ENCODE peak calls at places on chromosomes 3 and 15, in five cellular contexts. J, B, V, G and O are unnamed samples.

GRCh38 chr3:155232605-155233004 is 60.9 kb downstream of the STRIT1 start:
- DNase-seq in V (peak), G (peak), J (peak), B (peak), O (peak)

GRCh38 chr3:28901029-28901428 is 379.8 kb upstream of the RBMS3 start:
- DNase-seq in V (no peak), B (no peak), J (no peak), G (peak), O (no peak)

GRCh38 chr3:65238652-65239051 is 550.9 kb upstream of the ADAMTS9 start:
- DNase-seq in J (no peak), V (no peak), B (no peak), G (no peak), O (no peak)

GRCh38 chr3:162072656-162073055 is 576.0 kb downstream of the OTOL1 start:
- DNase-seq in B (no peak), G (no peak), J (no peak), V (no peak), O (no peak)

GRCh38 chr3:114519415-114519814 is 225.6 kb downstream of the TIGIT start:
- DNase-seq in G (peak), J (no peak), B (peak), V (no peak), O (no peak)

GRCh38 chr3:13189639-13190375 is 116.6 kb upstream of the IQSEC1 start:
- DNase-seq in B (no peak), J (peak), G (no peak), V (no peak), O (no peak)

GRCh38 chr15:77186518-77187095 is 115.7 kb upstream of the TSPAN3 start:
- DNase-seq in G (peak), J (peak), B (peak), V (no peak), O (no peak)

GRCh38 chr3:47394867-47395266 is 14.0 kb downstream of the PTPN23 start:
- DNase-seq in V (no peak), B (no peak), G (no peak), J (no peak), O (no peak)

GRCh38 chr3:179734497-179735281 is 81.8 kb downstream of the USP13 start:
- DNase-seq in J (peak), V (no peak), B (no peak), G (no peak), O (no peak)

GRCh38 chr15:87667643-87668042 is 588.9 kb downstream of the NTRK3 start:
- DNase-seq in J (no peak), B (no peak), V (no peak), G (no peak), O (no peak)

GRCh38 chr15:76418352-76419140 is 82.0 kb downstream of the ISL2 start:
- DNase-seq in J (no peak), V (no peak), G (no peak), B (no peak), O (no peak)

GRCh38 chr15:68589783-68590710 is 11.3 kb downstream of the CORO2B start:
- DNase-seq in G (no peak), J (no peak), B (no peak), V (no peak), O (no peak)

GRCh38 chr3:126618021-126618420 is 36.9 kb downstream of the TXNRD3 start:
- DNase-seq in B (no peak), G (peak), J (no peak), V (no peak), O (no peak)

GRCh38 chr3:127487196-127487595 is 103.3 kb downstream of the TPRA1 start:
- DNase-seq in G (no peak), V (no peak), B (no peak), J (no peak), O (peak)

GRCh38 chr15:70605606-70606410 is 157.6 kb downstream of the UACA start:
- DNase-seq in B (no peak), J (peak), G (peak), V (peak), O (no peak)

GRCh38 chr15:75182187-75183131 is 19.2 kb upstream of the C15orf39 start:
- DNase-seq in B (no peak), G (no peak), V (no peak), J (no peak), O (no peak)
- TF ChIP-seq CTCF in B (no peak), G (no peak), V (no peak), J (no peak), O (no peak)

GRCh38 chr3:23217872-23218554 is 14.9 kb downstream of the UBE2E2 start:
- DNase-seq in G (peak), J (no peak), B (no peak), V (no peak), O (no peak)

GRCh38 chr3:23219552-23219951 is 16.4 kb downstream of the UBE2E2 start:
- DNase-seq in G (no peak), V (no peak), J (no peak), B (no peak), O (no peak)

GRCh38 chr3:23219117-23219516 is 16.0 kb downstream of the UBE2E2 start:
- DNase-seq in B (no peak), J (peak), V (no peak), G (no peak), O (no peak)

DNA sequence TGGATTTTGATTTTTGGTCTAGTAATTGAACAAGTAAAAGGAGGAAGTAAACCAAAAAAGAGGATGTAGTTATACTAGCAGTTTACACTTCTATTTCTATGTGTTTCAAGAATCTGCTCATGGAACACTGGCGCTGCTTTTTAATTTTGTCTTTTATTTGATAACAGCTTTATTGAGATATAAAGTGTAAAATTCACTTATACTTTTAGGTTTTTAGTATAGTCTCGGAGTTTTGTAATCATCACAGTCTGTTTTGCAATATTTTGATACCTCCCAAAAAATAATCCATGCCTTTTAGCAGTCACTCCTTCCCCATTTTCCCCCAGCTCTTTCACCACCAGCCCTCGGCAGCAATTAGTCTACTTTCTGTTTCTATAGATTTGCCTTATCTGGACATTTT is 18.0 kb downstream of the UBE2E2 start:
- DNase-seq in J (no peak), V (no peak), G (no peak), B (no peak), O (no peak)
- H3K4me3 ChIP-seq in J (no peak), V (no peak), G (no peak), B (no peak), O (no peak)

DNA sequence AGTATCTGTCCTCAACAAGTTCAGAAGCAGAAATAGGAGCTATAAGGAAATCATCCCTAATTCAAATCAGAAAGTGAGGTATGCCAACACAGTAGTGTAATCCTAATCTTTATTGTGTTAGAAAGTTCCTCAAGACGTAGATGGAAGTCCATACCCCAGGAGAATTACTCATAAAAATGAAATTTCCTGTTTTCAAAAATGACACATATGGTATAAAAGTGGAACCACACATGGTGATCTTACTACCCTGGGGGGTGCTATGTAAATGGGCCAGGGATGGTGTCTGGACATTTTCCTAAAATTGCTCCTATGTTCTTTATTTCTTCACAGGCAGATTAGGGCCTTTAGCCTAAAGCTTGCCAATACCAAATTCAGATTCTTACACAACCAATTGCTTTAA is 204.1 kb downstream of the ARRDC4 start:
- DNase-seq in G (no peak), B (no peak), V (no peak), J (no peak), O (no peak)
- H3K27ac ChIP-seq in G (no peak), B (no peak), V (no peak), J (no peak), O (no peak)

GRCh38 chr15:28019594-28020320 is 79.4 kb downstream of the OCA2 start:
- DNase-seq in J (no peak), B (no peak), G (no peak), V (no peak), O (no peak)

GRCh38 chr15:28022181-28022580 is 76.9 kb downstream of the OCA2 start:
- DNase-seq in J (no peak), B (no peak), G (no peak), V (no peak), O (no peak)

GRCh38 chr15:28020644-28021043 is 78.5 kb downstream of the OCA2 start:
- DNase-seq in V (no peak), G (no peak), J (no peak), B (no peak), O (no peak)

GRCh38 chr15:28022961-28023360 is 76.2 kb downstream of the OCA2 start:
- DNase-seq in G (no peak), B (no peak), J (no peak), V (no peak), O (no peak)

DNA sequence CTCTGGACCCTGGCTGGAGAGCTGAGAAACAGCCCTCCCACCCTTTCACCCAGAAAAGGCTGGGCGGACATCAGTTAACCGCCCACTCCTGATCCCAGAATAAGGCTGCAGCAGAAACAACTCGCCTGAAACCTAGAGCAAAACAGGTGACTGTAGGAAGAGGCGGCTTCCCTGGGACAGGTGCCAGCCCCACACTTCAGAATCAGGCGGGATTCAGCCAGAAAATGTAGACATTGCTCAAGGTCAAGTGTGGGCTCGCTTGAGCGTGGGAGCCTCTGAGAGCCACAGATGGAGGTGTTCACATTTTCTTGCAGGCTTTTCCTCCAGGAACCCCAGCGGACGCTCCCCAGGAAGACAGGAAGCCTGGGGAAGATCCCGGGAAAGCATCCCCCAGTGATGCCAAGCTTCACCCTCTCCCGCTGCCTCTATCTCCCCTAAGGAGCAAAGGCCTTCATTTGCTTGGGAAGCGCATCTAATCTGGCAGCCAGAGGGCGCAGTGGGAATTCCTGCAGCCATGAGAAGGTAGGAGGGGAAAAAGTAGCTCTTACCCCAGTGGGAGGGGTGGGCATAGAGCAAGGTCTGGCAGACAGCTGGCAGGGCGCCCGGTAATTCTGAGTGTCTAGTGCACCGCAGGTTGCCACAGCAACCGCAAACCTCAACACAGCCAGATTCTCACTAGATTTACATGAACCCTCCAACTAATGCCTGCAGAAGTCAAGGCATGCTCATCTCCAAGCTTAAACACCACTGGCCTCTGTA is 77.7 kb downstream of the OCA2 start:
- DNase-seq in V (peak), J (peak), G (peak), B (peak), O (no peak)
- TF ChIP-seq CTCF in V (peak), J (peak), G (no peak), B (peak), O (peak)

DNA sequence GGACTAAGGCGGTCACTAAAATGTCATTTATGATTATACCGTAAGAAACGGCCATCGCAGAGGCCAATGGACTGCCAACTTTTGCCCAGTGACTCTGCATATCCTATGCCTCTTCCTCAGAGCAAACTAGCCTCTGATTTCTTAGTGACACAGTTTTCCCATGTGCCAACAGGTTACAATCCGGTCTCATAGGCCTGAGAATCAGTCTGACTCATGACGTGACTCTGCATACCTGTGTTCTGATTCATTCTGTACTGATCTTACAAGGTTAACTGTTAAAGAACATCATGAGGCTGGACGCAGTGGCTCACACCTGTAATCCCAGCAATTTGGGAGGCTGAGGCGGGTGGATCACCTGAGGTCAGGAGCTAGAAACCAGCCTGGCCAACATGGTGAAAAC is 17.8 kb downstream of the RUBCN start:
- DNase-seq in J (peak), G (peak), B (peak), V (no peak), O (no peak)
- H3K4me3 ChIP-seq in J (no peak), G (no peak), B (no peak), V (no peak), O (no peak)

GRCh38 chr3:34109846-34110245 is 311.4 kb downstream of the PDCD6IP start:
- DNase-seq in B (no peak), J (no peak), V (no peak), G (no peak), O (no peak)

GRCh38 chr3:34106379-34106778 is 307.9 kb downstream of the PDCD6IP start:
- DNase-seq in J (no peak), V (no peak), B (no peak), G (no peak), O (no peak)

GRCh38 chr3:34106879-34107278 is 308.4 kb downstream of the PDCD6IP start:
- DNase-seq in G (no peak), V (no peak), B (peak), J (peak), O (no peak)

GRCh38 chr3:34108976-34109375 is 310.5 kb downstream of the PDCD6IP start:
- DNase-seq in V (no peak), J (no peak), B (no peak), G (no peak), O (no peak)

GRCh38 chr3:34107669-34108068 is 309.2 kb downstream of the PDCD6IP start:
- DNase-seq in V (no peak), B (no peak), G (no peak), J (no peak), O (no peak)
- H3K27ac ChIP-seq in V (no peak), B (no peak), G (no peak), J (no peak), O (no peak)